ENCODE peak calls at places on chromosomes 1 and 21, in nine cellular contexts. One of them, this sample, is unnamed.

GRCh38 chr1:75791022-75791421 is 5.0 kb downstream of the RABGGTB start:
- DNase-seq in choroid plexus epithelial cell: peak
- DNase-seq in NCI-H1092 treated with DMSO at 0.1 percent for 48 hours: no peak
- DNase-seq in activated naive CD4-positive, alpha-beta T cell treated with anti-CD3 and anti-CD28 coated beads, Interleukin-2, amount 10 ng/mL, durations not matched to agents 7 days and 5 days: no peak
- DNase-seq in LoVo: no peak
- DNase-seq in effector memory CD4-positive, alpha-beta T cell: no peak
- DNase-seq in amygdala: no peak
- DNase-seq in cardiac muscle cell: no peak
- DNase-seq in ELF-1: no peak
- DNase-seq in this sample: no peak

GRCh38 chr1:67061266-67061665 is 7.3 kb upstream of the SLC35D1 start:
- DNase-seq in choroid plexus epithelial cell: peak
- DNase-seq in NCI-H1092 treated with DMSO at 0.1 percent for 48 hours: no peak
- DNase-seq in activated naive CD4-positive, alpha-beta T cell treated with anti-CD3 and anti-CD28 coated beads, Interleukin-2, amount 10 ng/mL, durations not matched to agents 7 days and 5 days: no peak
- DNase-seq in LoVo: no peak
- DNase-seq in effector memory CD4-positive, alpha-beta T cell: no peak
- DNase-seq in amygdala: no peak
- DNase-seq in cardiac muscle cell: no peak
- DNase-seq in ELF-1: no peak
- DNase-seq in this sample: no peak

GRCh38 chr1:39973503-39974135 is 18.7 kb downstream of the MFSD2A start:
- DNase-seq in choroid plexus epithelial cell: peak
- DNase-seq in NCI-H1092 treated with DMSO at 0.1 percent for 48 hours: peak
- DNase-seq in activated naive CD4-positive, alpha-beta T cell treated with anti-CD3 and anti-CD28 coated beads, Interleukin-2, amount 10 ng/mL, durations not matched to agents 7 days and 5 days: peak
- DNase-seq in LoVo: peak
- DNase-seq in effector memory CD4-positive, alpha-beta T cell: peak
- DNase-seq in amygdala: peak
- DNase-seq in cardiac muscle cell: peak
- DNase-seq in ELF-1: peak
- DNase-seq in this sample: peak

GRCh38 chr1:223180803-223181321 is 37.8 kb upstream of the TLR5 start:
- DNase-seq in choroid plexus epithelial cell: no peak
- DNase-seq in NCI-H1092 treated with DMSO at 0.1 percent for 48 hours: no peak
- DNase-seq in activated naive CD4-positive, alpha-beta T cell treated with anti-CD3 and anti-CD28 coated beads, Interleukin-2, amount 10 ng/mL, durations not matched to agents 7 days and 5 days: no peak
- DNase-seq in LoVo: no peak
- DNase-seq in effector memory CD4-positive, alpha-beta T cell: no peak
- DNase-seq in amygdala: no peak
- DNase-seq in cardiac muscle cell: peak
- DNase-seq in ELF-1: no peak
- DNase-seq in this sample: no peak

GRCh38 chr1:35539824-35540261 is 17.4 kb downstream of the KIAA0319L start:
- DNase-seq in choroid plexus epithelial cell: peak
- DNase-seq in NCI-H1092 treated with DMSO at 0.1 percent for 48 hours: no peak
- DNase-seq in activated naive CD4-positive, alpha-beta T cell treated with anti-CD3 and anti-CD28 coated beads, Interleukin-2, amount 10 ng/mL, durations not matched to agents 7 days and 5 days: no peak
- DNase-seq in LoVo: no peak
- DNase-seq in effector memory CD4-positive, alpha-beta T cell: no peak
- DNase-seq in amygdala: peak
- DNase-seq in cardiac muscle cell: peak
- DNase-seq in ELF-1: no peak
- DNase-seq in this sample: no peak

GRCh38 chr1:158014702-158015320 is 21.4 kb downstream of the KIRREL1 start:
- DNase-seq in choroid plexus epithelial cell: no peak
- DNase-seq in NCI-H1092 treated with DMSO at 0.1 percent for 48 hours: no peak
- DNase-seq in activated naive CD4-positive, alpha-beta T cell treated with anti-CD3 and anti-CD28 coated beads, Interleukin-2, amount 10 ng/mL, durations not matched to agents 7 days and 5 days: no peak
- DNase-seq in LoVo: no peak
- DNase-seq in effector memory CD4-positive, alpha-beta T cell: no peak
- DNase-seq in amygdala: no peak
- DNase-seq in cardiac muscle cell: no peak
- DNase-seq in ELF-1: no peak
- DNase-seq in this sample: no peak

GRCh38 chr21:20996421-20997307 is 1.5 kb upstream of the NCAM2 start:
- DNase-seq in choroid plexus epithelial cell: peak
- DNase-seq in NCI-H1092 treated with DMSO at 0.1 percent for 48 hours: no peak
- DNase-seq in activated naive CD4-positive, alpha-beta T cell treated with anti-CD3 and anti-CD28 coated beads, Interleukin-2, amount 10 ng/mL, durations not matched to agents 7 days and 5 days: no peak
- DNase-seq in LoVo: no peak
- DNase-seq in effector memory CD4-positive, alpha-beta T cell: no peak
- DNase-seq in amygdala: no peak
- DNase-seq in cardiac muscle cell: peak
- DNase-seq in ELF-1: peak
- DNase-seq in this sample: no peak

GRCh38 chr1:84847253-84848247 is 45.5 kb downstream of the LPAR3 start:
- DNase-seq in choroid plexus epithelial cell: peak
- DNase-seq in NCI-H1092 treated with DMSO at 0.1 percent for 48 hours: peak
- DNase-seq in activated naive CD4-positive, alpha-beta T cell treated with anti-CD3 and anti-CD28 coated beads, Interleukin-2, amount 10 ng/mL, durations not matched to agents 7 days and 5 days: peak
- DNase-seq in LoVo: peak
- DNase-seq in effector memory CD4-positive, alpha-beta T cell: peak
- DNase-seq in amygdala: peak
- DNase-seq in cardiac muscle cell: peak
- DNase-seq in ELF-1: no peak
- DNase-seq in this sample: no peak

This sample was measured in D341Med.